ENCODE peak calls at places on chromosomes 7 and 10, in four cellular contexts. V is choroid plexus epithelial cell, Z is transverse colon, O is astrocyte of the spinal cord. G is an unnamed sample.

GRCh38 chr7:44131173-44132009 is 8.0 kb upstream of the POLD2 start:
- DNase-seq in V (peak), Z (no peak), O (no peak), G (no peak)

GRCh38 chr7:66267249-66267648 is 62.1 kb downstream of the TPST1 start:
- DNase-seq in V (peak), Z (no peak), O (peak), G (peak)

GRCh38 chr7:26189697-26190096 is 10.8 kb downstream of the HNRNPA2B1 start:
- DNase-seq in V (no peak), Z (no peak), O (no peak), G (no peak)

GRCh38 chr7:3336042-3336665 is 35.1 kb downstream of the SDK1 start:
- DNase-seq in V (no peak), Z (no peak), O (no peak), G (no peak)

GRCh38 chr10:47031251-47031952 is 120.2 kb downstream of the PTPN20 start:
- DNase-seq in V (no peak), Z (no peak), O (no peak), G (no peak)

GRCh38 chr10:25059990-25060389 is 43.6 kb downstream of the THNSL1 start:
- DNase-seq in V (peak), Z (peak), O (peak), G (peak)

GRCh38 chr7:135774284-135774683 is 25.7 kb upstream of the FAM180A start:
- DNase-seq in V (peak), Z (peak), O (peak), G (no peak)

GRCh38 chr7:42144253-42145002 is 92.6 kb downstream of the GLI3 start:
- DNase-seq in V (peak), Z (no peak), O (peak), G (peak)

GRCh38 chr7:16563281-16564022 is 36.8 kb downstream of the LRRC72 start:
- DNase-seq in V (peak), Z (no peak), O (peak), G (no peak)

GRCh38 chr10:49365675-49366415 is 30.0 kb downstream of the DRGX start:
- DNase-seq in V (no peak), Z (no peak), O (no peak), G (no peak)

GRCh38 chr10:114245128-114245791 is 6.2 kb downstream of the VWA2 start:
- DNase-seq in V (no peak), Z (no peak), O (no peak), G (no peak)

GRCh38 chr10:84895541-84895940 is 567.2 kb downstream of the CCSER2 start:
- DNase-seq in V (no peak), Z (no peak), O (no peak), G (no peak)

GRCh38 chr7:56028942-56029630 is 22.2 kb downstream of the PSPH start:
- DNase-seq in V (peak), Z (no peak), O (peak), G (peak)

GRCh38 chr7:15963206-15963605 is 276.7 kb upstream of the MEOX2 start:
- DNase-seq in V (no peak), Z (no peak), O (no peak), G (no peak)

GRCh38 chr7:132858251-132858650 is 223.6 kb downstream of the CHCHD3 start:
- DNase-seq in V (no peak), Z (no peak), O (no peak), G (no peak)

GRCh38 chr7:90830302-90830701 is 234.2 kb downstream of the CDK14 start:
- DNase-seq in V (no peak), Z (no peak), O (no peak), G (no peak)

GRCh38 chr7:139739863-139740597 is 37.8 kb downstream of the HIPK2 start:
- DNase-seq in V (no peak), Z (peak), O (no peak), G (no peak)

GRCh38 chr7:151631149-151631967 is 111.7 kb upstream of the RHEB start:
- DNase-seq in V (peak), Z (no peak), O (no peak), G (no peak)

GRCh38 chr10:130301026-130301892 is 165.1 kb downstream of the GLRX3 start:
- DNase-seq in V (peak), Z (no peak), O (peak), G (no peak)

GRCh38 chr7:29878081-29878688 is 71.9 kb downstream of the WIPF3 start:
- DNase-seq in V (peak), Z (no peak), O (peak), G (peak)

GRCh38 chr10:3068968-3069737 is 1.8 kb downstream of the PFKP start:
- DNase-seq in V (no peak), Z (peak), O (no peak), G (no peak)

GRCh38 chr7:108805808-108806397 is 236.2 kb downstream of the DNAJB9 start:
- DNase-seq in V (peak), Z (no peak), O (peak), G (peak)

GRCh38 chr7:105270117-105270516 is 118.6 kb downstream of the SRPK2 start:
- DNase-seq in V (no peak), Z (no peak), O (no peak), G (no peak)

GRCh38 chr7:51040777-51041176 is 258.1 kb upstream of the GRB10 start:
- DNase-seq in V (peak), Z (no peak), O (peak), G (peak)

GRCh38 chr7:72336382-72336886 is 75.7 kb downstream of the CALN1 start:
- DNase-seq in V (no peak), Z (no peak), O (no peak), G (no peak)

GRCh38 chr10:103277713-103278299 is 868 bp downstream of the INA start:
- DNase-seq in V (no peak), Z (no peak), O (no peak), G (no peak)

GRCh38 chr10:103278424-103278823 is 1.5 kb downstream of the INA start:
- DNase-seq in V (no peak), Z (no peak), O (no peak), G (no peak)

GRCh38 chr10:103278862-103279298 is 1.9 kb downstream of the INA start:
- DNase-seq in V (peak), Z (peak), O (peak), G (peak)

GRCh38 chr10:103276251-103276936 is 544 bp upstream of the INA start:
- DNase-seq in V (no peak), Z (no peak), O (no peak), G (no peak)

DNA sequence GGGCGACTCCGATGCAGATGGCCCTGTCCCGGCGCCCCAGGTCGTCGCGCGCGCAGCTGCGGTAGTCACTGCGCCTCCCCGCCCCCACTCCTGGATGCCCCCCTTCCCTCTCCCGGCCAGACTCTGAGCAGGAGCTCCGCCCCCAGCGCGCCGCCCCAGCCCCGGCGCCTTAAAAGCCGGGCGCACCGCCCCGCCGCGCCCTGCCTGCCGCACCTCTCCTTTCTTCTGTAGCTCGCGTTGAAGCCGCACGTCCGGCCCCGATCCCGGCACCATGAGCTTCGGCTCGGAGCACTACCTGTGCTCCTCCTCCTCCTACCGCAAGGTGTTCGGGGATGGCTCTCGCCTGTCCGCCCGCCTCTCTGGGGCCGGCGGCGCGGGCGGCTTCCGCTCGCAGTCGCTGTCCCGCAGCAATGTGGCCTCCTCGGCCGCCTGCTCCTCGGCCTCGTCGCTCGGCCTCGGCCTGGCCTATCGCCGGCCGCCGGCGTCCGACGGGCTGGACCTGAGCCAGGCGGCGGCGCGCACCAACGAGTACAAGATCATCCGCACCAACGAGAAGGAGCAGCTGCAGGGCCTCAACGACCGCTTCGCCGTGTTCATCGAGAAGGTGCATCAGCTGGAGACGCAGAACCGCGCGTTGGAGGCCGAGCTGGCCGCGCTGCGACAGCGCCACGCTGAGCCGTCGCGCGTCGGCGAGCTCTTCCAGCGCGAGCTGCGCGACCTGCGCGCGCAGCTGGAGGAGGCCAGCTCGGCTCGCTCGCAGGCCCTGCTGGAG is at the start of gene INA:
- DNase-seq in V (peak), Z (no peak), O (peak), G (no peak)
- H3K4me3 ChIP-seq in V (peak), Z (no peak), O (peak), G (peak)

GRCh38 chr7:117048854-117049321 is 95.6 kb downstream of the ST7 start:
- DNase-seq in V (no peak), Z (no peak), O (no peak), G (no peak)
- TF ChIP-seq CTCF in V (no peak), Z (no peak), O (no peak), G (no peak)

DNA sequence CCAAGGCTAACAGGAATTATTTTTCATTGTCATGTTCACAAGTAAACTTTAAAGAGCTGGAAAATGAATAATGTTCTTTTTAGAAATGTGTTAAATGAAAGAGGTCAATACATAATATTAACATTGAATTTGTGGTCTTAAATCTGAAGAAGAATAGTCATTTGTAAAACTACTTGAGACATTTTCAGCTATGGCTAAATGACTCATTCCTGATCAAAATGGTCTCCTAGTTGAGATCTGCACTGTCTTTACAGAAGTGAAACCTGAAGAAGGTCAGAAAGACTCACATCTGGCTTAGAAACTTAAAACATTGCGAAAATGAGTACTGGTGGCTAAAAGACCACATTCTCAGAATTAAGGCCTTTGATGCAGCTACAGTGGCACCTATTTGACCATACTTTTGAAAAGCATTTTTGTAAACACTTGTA is 5.9 kb downstream of the PIK3CG start:
- DNase-seq in V (peak), Z (no peak), O (peak), G (no peak)
- H3K4me3 ChIP-seq in V (no peak), Z (no peak), O (no peak), G (no peak)

GRCh38 chr7:154744226-154744860 is 258.6 kb downstream of the PAXIP1 start:
- DNase-seq in V (peak), Z (peak), O (no peak), G (no peak)
- TF ChIP-seq CTCF in V (peak), Z (peak), O (peak), G (peak)

DNA sequence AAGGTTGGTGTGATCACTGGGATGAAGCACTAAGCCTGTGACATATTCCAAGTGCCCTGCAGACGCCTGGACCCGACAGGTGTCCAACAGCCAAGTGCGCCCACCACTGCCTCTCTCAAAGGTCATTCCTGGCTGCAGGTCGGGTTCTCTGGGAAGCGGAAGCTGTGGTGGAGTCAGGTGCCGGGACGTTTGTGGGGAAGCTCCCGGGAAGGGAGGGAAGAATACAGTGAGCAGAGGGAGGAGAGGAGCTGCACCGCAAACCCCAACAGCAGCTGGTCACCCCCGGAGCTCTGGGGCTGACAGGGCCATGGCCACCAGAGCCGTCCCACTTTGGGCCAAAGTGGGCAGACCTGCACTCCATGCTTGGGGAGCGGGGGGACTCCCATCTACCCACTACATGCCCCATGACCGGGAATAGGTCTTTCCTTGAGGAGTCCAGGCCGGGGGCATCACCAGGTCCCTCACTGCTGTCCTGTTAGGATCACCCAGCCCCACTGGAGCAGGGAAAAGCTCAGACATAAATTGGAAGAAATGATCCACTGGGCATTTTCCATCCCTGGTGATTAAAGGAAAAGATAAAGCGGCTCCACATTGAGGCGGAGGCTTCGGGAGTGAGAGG is 84.5 kb upstream of the PPP2R2D start:
- DNase-seq in V (no peak), Z (no peak), O (no peak), G (no peak)
- H3K4me3 ChIP-seq in V (no peak), Z (no peak), O (no peak), G (no peak)

DNA sequence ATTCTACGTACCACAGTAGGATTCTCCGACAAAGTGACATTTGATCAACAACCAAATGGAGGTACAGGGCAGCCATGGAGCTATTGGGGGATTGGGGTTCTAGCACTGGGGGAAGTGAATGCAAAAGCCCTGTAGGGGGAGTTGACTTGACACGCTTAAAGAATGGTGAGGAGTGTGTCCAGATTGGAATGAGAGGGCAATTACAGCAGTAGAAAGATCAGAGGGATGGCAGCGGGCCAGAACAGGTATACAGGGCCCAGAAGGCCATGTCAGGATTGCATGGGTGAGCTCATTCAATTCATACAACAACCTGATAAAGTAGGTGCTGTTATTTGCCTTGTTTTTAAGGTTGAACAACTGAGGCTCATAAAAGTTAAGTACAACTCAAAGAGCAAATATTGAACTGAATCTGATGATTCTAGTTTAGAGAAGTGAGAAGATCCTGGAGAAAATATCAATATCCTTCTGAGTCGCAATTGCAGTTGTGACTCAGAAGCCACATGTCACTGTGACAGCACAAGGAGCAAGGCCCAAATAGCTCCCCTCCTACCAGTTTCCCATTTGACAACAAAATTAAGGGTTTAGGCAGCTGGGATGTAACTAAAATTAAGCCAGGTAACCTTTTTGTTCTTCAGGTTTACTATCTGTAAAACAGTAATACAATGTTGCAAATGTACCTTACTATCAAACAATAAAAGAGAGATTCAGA is 28.0 kb upstream of the CTTNBP2 start:
- DNase-seq in V (no peak), Z (peak), O (no peak), G (no peak)
- TF ChIP-seq CTCF in V (no peak), Z (peak), O (no peak), G (no peak)

GRCh38 chr10:31437959-31438358 is 118.9 kb downstream of the ZEB1 start:
- DNase-seq in V (no peak), Z (no peak), O (no peak), G (no peak)
- H3K4me3 ChIP-seq in V (no peak), Z (no peak), O (no peak), G (no peak)

G was measured in astrocyte of the cerebellum.